ENCODE peak calls at places on chromosomes 13 and 19, in six cellular contexts. One of them, this sample, is unnamed.

GRCh38 chr13:37475966-37476365 is 122.6 kb downstream of the POSTN start:
- DNase-seq in B cell: no peak
- DNase-seq in anterior cingulate cortex: no peak
- DNase-seq in ACHN: no peak
- DNase-seq in EH: peak
- DNase-seq in activated T-helper 9 cell treated with anti-CD3 and anti-CD28 coated beads, Interleukin-2, amount 50 U/mL, for 16 hours: no peak
- DNase-seq in this sample: no peak

GRCh38 chr13:69579351-69579750 is 528.3 kb upstream of the ATXN8OS start:
- DNase-seq in B cell: no peak
- DNase-seq in anterior cingulate cortex: no peak
- DNase-seq in EH: no peak
- DNase-seq in activated T-helper 9 cell treated with anti-CD3 and anti-CD28 coated beads, Interleukin-2, amount 50 U/mL, for 16 hours: no peak
- DNase-seq in ACHN: peak
- DNase-seq in this sample: peak

GRCh38 chr19:44925114-44925891 is 10.9 kb downstream of the APOC1 start:
- DNase-seq in EH: peak
- DNase-seq in anterior cingulate cortex: peak
- DNase-seq in B cell: no peak
- DNase-seq in activated T-helper 9 cell treated with anti-CD3 and anti-CD28 coated beads, Interleukin-2, amount 50 U/mL, for 16 hours: no peak
- DNase-seq in ACHN: no peak
- DNase-seq in this sample: no peak

GRCh38 chr13:42594577-42595571 is 20.9 kb downstream of the TNFSF11 start:
- DNase-seq in anterior cingulate cortex: peak
- DNase-seq in B cell: no peak
- DNase-seq in ACHN: peak
- DNase-seq in EH: peak
- DNase-seq in activated T-helper 9 cell treated with anti-CD3 and anti-CD28 coated beads, Interleukin-2, amount 50 U/mL, for 16 hours: peak
- DNase-seq in this sample: peak

GRCh38 chr19:38478273-38478971 is 44.9 kb downstream of the RYR1 start:
- DNase-seq in activated T-helper 9 cell treated with anti-CD3 and anti-CD28 coated beads, Interleukin-2, amount 50 U/mL, for 16 hours: no peak
- DNase-seq in EH: peak
- DNase-seq in B cell: no peak
- DNase-seq in ACHN: peak
- DNase-seq in anterior cingulate cortex: no peak
- DNase-seq in this sample: no peak

GRCh38 chr13:91621161-91621560 is 222.7 kb downstream of the GPC5 start:
- DNase-seq in activated T-helper 9 cell treated with anti-CD3 and anti-CD28 coated beads, Interleukin-2, amount 50 U/mL, for 16 hours: no peak
- DNase-seq in anterior cingulate cortex: no peak
- DNase-seq in ACHN: no peak
- DNase-seq in EH: no peak
- DNase-seq in B cell: no peak
- DNase-seq in this sample: no peak

GRCh38 chr19:10270180-10270615 is 722 bp upstream of the ICAM1 start:
- DNase-seq in ACHN: no peak
- DNase-seq in EH: peak
- DNase-seq in anterior cingulate cortex: no peak
- DNase-seq in B cell: peak
- DNase-seq in activated T-helper 9 cell treated with anti-CD3 and anti-CD28 coated beads, Interleukin-2, amount 50 U/mL, for 16 hours: peak
- DNase-seq in this sample: no peak

GRCh38 chr19:33580026-33580644 is 41.6 kb upstream of the CHST8 start:
- DNase-seq in activated T-helper 9 cell treated with anti-CD3 and anti-CD28 coated beads, Interleukin-2, amount 50 U/mL, for 16 hours: no peak
- DNase-seq in B cell: no peak
- DNase-seq in anterior cingulate cortex: no peak
- DNase-seq in EH: no peak
- DNase-seq in ACHN: no peak
- DNase-seq in this sample: no peak

GRCh38 chr19:2631213-2631821 is 71.2 kb downstream of the GNG7 start:
- DNase-seq in B cell: no peak
- DNase-seq in anterior cingulate cortex: no peak
- DNase-seq in ACHN: no peak
- DNase-seq in EH: peak
- DNase-seq in activated T-helper 9 cell treated with anti-CD3 and anti-CD28 coated beads, Interleukin-2, amount 50 U/mL, for 16 hours: no peak
- DNase-seq in this sample: no peak

GRCh38 chr13:105255472-105255871 is 1280.0 kb downstream of the EFNB2 start:
- DNase-seq in B cell: no peak
- DNase-seq in anterior cingulate cortex: no peak
- DNase-seq in ACHN: no peak
- DNase-seq in EH: no peak
- DNase-seq in activated T-helper 9 cell treated with anti-CD3 and anti-CD28 coated beads, Interleukin-2, amount 50 U/mL, for 16 hours: no peak
- DNase-seq in this sample: no peak

GRCh38 chr19:16051254-16052025 is 24.9 kb upstream of the TPM4 start:
- DNase-seq in anterior cingulate cortex: no peak
- DNase-seq in ACHN: no peak
- DNase-seq in activated T-helper 9 cell treated with anti-CD3 and anti-CD28 coated beads, Interleukin-2, amount 50 U/mL, for 16 hours: no peak
- DNase-seq in EH: peak
- DNase-seq in B cell: no peak
- DNase-seq in this sample: no peak

GRCh38 chr19:7977021-7977722 is 28.3 kb downstream of the ELAVL1 start:
- DNase-seq in activated T-helper 9 cell treated with anti-CD3 and anti-CD28 coated beads, Interleukin-2, amount 50 U/mL, for 16 hours: no peak
- DNase-seq in anterior cingulate cortex: no peak
- DNase-seq in B cell: no peak
- DNase-seq in EH: no peak
- DNase-seq in ACHN: no peak
- DNase-seq in this sample: no peak

GRCh38 chr19:9586764-9587163 is 2.5 kb upstream of the ZNF121 start:
- DNase-seq in activated T-helper 9 cell treated with anti-CD3 and anti-CD28 coated beads, Interleukin-2, amount 50 U/mL, for 16 hours: peak
- DNase-seq in ACHN: peak
- DNase-seq in EH: peak
- DNase-seq in B cell: peak
- DNase-seq in anterior cingulate cortex: peak
- DNase-seq in this sample: peak

GRCh38 chr13:20664304-20664703 is 39.2 kb upstream of the IL17D start:
- DNase-seq in anterior cingulate cortex: no peak
- DNase-seq in ACHN: no peak
- DNase-seq in activated T-helper 9 cell treated with anti-CD3 and anti-CD28 coated beads, Interleukin-2, amount 50 U/mL, for 16 hours: no peak
- DNase-seq in B cell: no peak
- DNase-seq in EH: no peak
- DNase-seq in this sample: no peak

GRCh38 chr13:103078145-103078544 is 11.9 kb upstream of the SLC10A2 start:
- DNase-seq in ACHN: no peak
- DNase-seq in B cell: no peak
- DNase-seq in activated T-helper 9 cell treated with anti-CD3 and anti-CD28 coated beads, Interleukin-2, amount 50 U/mL, for 16 hours: no peak
- DNase-seq in EH: no peak
- DNase-seq in anterior cingulate cortex: no peak
- DNase-seq in this sample: no peak

GRCh38 chr13:37068962-37069361 is 9.5 kb upstream of the SUPT20H start:
- DNase-seq in activated T-helper 9 cell treated with anti-CD3 and anti-CD28 coated beads, Interleukin-2, amount 50 U/mL, for 16 hours: no peak
- DNase-seq in ACHN: peak
- DNase-seq in EH: peak
- DNase-seq in anterior cingulate cortex: no peak
- DNase-seq in B cell: no peak
- DNase-seq in this sample: no peak

GRCh38 chr13:47170971-47171370 is 274.1 kb upstream of the HTR2A start:
- DNase-seq in EH: no peak
- DNase-seq in anterior cingulate cortex: no peak
- DNase-seq in ACHN: no peak
- DNase-seq in activated T-helper 9 cell treated with anti-CD3 and anti-CD28 coated beads, Interleukin-2, amount 50 U/mL, for 16 hours: no peak
- DNase-seq in B cell: no peak
- DNase-seq in this sample: no peak

GRCh38 chr19:11377237-11377636 is 2.8 kb downstream of the SWSAP1 start:
- DNase-seq in B cell: no peak
- DNase-seq in EH: peak
- DNase-seq in activated T-helper 9 cell treated with anti-CD3 and anti-CD28 coated beads, Interleukin-2, amount 50 U/mL, for 16 hours: no peak
- DNase-seq in anterior cingulate cortex: no peak
- DNase-seq in ACHN: peak
- DNase-seq in this sample: no peak

GRCh38 chr13:22064854-22065646 is 394.2 kb downstream of the FGF9 start:
- DNase-seq in EH: no peak
- DNase-seq in ACHN: no peak
- DNase-seq in activated T-helper 9 cell treated with anti-CD3 and anti-CD28 coated beads, Interleukin-2, amount 50 U/mL, for 16 hours: no peak
- DNase-seq in B cell: no peak
- DNase-seq in anterior cingulate cortex: no peak
- DNase-seq in this sample: no peak

GRCh38 chr13:105165449-105166125 is 1369.9 kb downstream of the EFNB2 start:
- DNase-seq in EH: no peak
- DNase-seq in ACHN: no peak
- DNase-seq in activated T-helper 9 cell treated with anti-CD3 and anti-CD28 coated beads, Interleukin-2, amount 50 U/mL, for 16 hours: no peak
- DNase-seq in B cell: no peak
- DNase-seq in anterior cingulate cortex: no peak
- DNase-seq in this sample: no peak

GRCh38 chr13:41458187-41458938 is 1.0 kb downstream of the RGCC start:
- DNase-seq in anterior cingulate cortex: peak
- DNase-seq in B cell: peak
- DNase-seq in ACHN: no peak
- DNase-seq in activated T-helper 9 cell treated with anti-CD3 and anti-CD28 coated beads, Interleukin-2, amount 50 U/mL, for 16 hours: peak
- DNase-seq in EH: peak
- DNase-seq in this sample: no peak

GRCh38 chr13:109346060-109346459 is 440.3 kb downstream of the IRS2 start:
- DNase-seq in ACHN: no peak
- DNase-seq in anterior cingulate cortex: no peak
- DNase-seq in activated T-helper 9 cell treated with anti-CD3 and anti-CD28 coated beads, Interleukin-2, amount 50 U/mL, for 16 hours: no peak
- DNase-seq in EH: no peak
- DNase-seq in B cell: no peak
- DNase-seq in this sample: no peak

GRCh38 chr13:91405240-91405639 is 6.8 kb downstream of the GPC5 start:
- DNase-seq in activated T-helper 9 cell treated with anti-CD3 and anti-CD28 coated beads, Interleukin-2, amount 50 U/mL, for 16 hours: no peak
- DNase-seq in anterior cingulate cortex: no peak
- DNase-seq in ACHN: no peak
- DNase-seq in EH: no peak
- DNase-seq in B cell: no peak
- DNase-seq in this sample: no peak

GRCh38 chr13:72686766-72687165 is 40.7 kb downstream of the MZT1 start:
- DNase-seq in ACHN: no peak
- DNase-seq in EH: peak
- DNase-seq in anterior cingulate cortex: no peak
- DNase-seq in activated T-helper 9 cell treated with anti-CD3 and anti-CD28 coated beads, Interleukin-2, amount 50 U/mL, for 16 hours: no peak
- DNase-seq in B cell: no peak
- DNase-seq in this sample: no peak

GRCh38 chr13:99384468-99384867 is 77.3 kb upstream of the GPR183 start:
- DNase-seq in EH: no peak
- DNase-seq in activated T-helper 9 cell treated with anti-CD3 and anti-CD28 coated beads, Interleukin-2, amount 50 U/mL, for 16 hours: no peak
- DNase-seq in anterior cingulate cortex: no peak
- DNase-seq in ACHN: no peak
- DNase-seq in B cell: no peak
- DNase-seq in this sample: no peak

GRCh38 chr19:17855333-17856152 is 4.2 kb upstream of the RPL18A start:
- DNase-seq in B cell: peak
- DNase-seq in anterior cingulate cortex: peak
- DNase-seq in activated T-helper 9 cell treated with anti-CD3 and anti-CD28 coated beads, Interleukin-2, amount 50 U/mL, for 16 hours: peak
- DNase-seq in EH: peak
- DNase-seq in ACHN: peak
- DNase-seq in this sample: peak

GRCh38 chr13:113937497-113938140 is 36.3 kb downstream of the C13orf46 start:
- DNase-seq in activated T-helper 9 cell treated with anti-CD3 and anti-CD28 coated beads, Interleukin-2, amount 50 U/mL, for 16 hours: no peak
- DNase-seq in anterior cingulate cortex: no peak
- DNase-seq in B cell: no peak
- DNase-seq in EH: no peak
- DNase-seq in ACHN: no peak
- DNase-seq in this sample: no peak

GRCh38 chr13:45859682-45860081 is 8.1 kb upstream of the SIAH3 start:
- DNase-seq in ACHN: no peak
- DNase-seq in anterior cingulate cortex: no peak
- DNase-seq in EH: no peak
- DNase-seq in activated T-helper 9 cell treated with anti-CD3 and anti-CD28 coated beads, Interleukin-2, amount 50 U/mL, for 16 hours: no peak
- DNase-seq in B cell: no peak
- DNase-seq in this sample: no peak

GRCh38 chr19:51980116-51980736 is 6.4 kb downstream of the ZNF350 start:
- DNase-seq in ACHN: no peak
- DNase-seq in activated T-helper 9 cell treated with anti-CD3 and anti-CD28 coated beads, Interleukin-2, amount 50 U/mL, for 16 hours: no peak
- DNase-seq in anterior cingulate cortex: no peak
- DNase-seq in B cell: no peak
- DNase-seq in EH: no peak
- DNase-seq in this sample: no peak

GRCh38 chr19:29680447-29680846 is 15.2 kb downstream of the PLEKHF1 start:
- DNase-seq in ACHN: no peak
- DNase-seq in EH: no peak
- DNase-seq in B cell: peak
- DNase-seq in anterior cingulate cortex: peak
- DNase-seq in activated T-helper 9 cell treated with anti-CD3 and anti-CD28 coated beads, Interleukin-2, amount 50 U/mL, for 16 hours: peak
- DNase-seq in this sample: no peak

GRCh38 chr13:29140277-29140676 is 320.1 kb downstream of the MTUS2 start:
- DNase-seq in activated T-helper 9 cell treated with anti-CD3 and anti-CD28 coated beads, Interleukin-2, amount 50 U/mL, for 16 hours: no peak
- DNase-seq in EH: peak
- DNase-seq in B cell: no peak
- DNase-seq in ACHN: peak
- DNase-seq in anterior cingulate cortex: no peak
- DNase-seq in this sample: no peak

GRCh38 chr13:110226051-110226562 is 80.8 kb downstream of the COL4A1 start:
- DNase-seq in B cell: no peak
- DNase-seq in activated T-helper 9 cell treated with anti-CD3 and anti-CD28 coated beads, Interleukin-2, amount 50 U/mL, for 16 hours: no peak
- DNase-seq in EH: peak
- DNase-seq in anterior cingulate cortex: no peak
- DNase-seq in ACHN: no peak
- DNase-seq in this sample: no peak

GRCh38 chr19:8110931-8111330 is 38.5 kb downstream of the FBN3 start:
- DNase-seq in EH: no peak
- DNase-seq in activated T-helper 9 cell treated with anti-CD3 and anti-CD28 coated beads, Interleukin-2, amount 50 U/mL, for 16 hours: no peak
- DNase-seq in ACHN: no peak
- DNase-seq in B cell: no peak
- DNase-seq in anterior cingulate cortex: no peak
- DNase-seq in this sample: no peak

GRCh38 chr13:96053003-96053703 is at the start of gene UGGT2:
- DNase-seq in ACHN: peak
- DNase-seq in EH: peak
- DNase-seq in activated T-helper 9 cell treated with anti-CD3 and anti-CD28 coated beads, Interleukin-2, amount 50 U/mL, for 16 hours: no peak
- DNase-seq in B cell: peak
- DNase-seq in anterior cingulate cortex: peak
- DNase-seq in this sample: peak

GRCh38 chr13:101554420-101555125 is 102.1 kb downstream of the ITGBL1 start:
- DNase-seq in B cell: no peak
- DNase-seq in activated T-helper 9 cell treated with anti-CD3 and anti-CD28 coated beads, Interleukin-2, amount 50 U/mL, for 16 hours: no peak
- DNase-seq in anterior cingulate cortex: no peak
- DNase-seq in EH: peak
- DNase-seq in ACHN: no peak
- DNase-seq in this sample: no peak

GRCh38 chr19:55146078-55146647 is 2.8 kb downstream of the TNNT1 start:
- DNase-seq in ACHN: peak
- DNase-seq in B cell: no peak
- DNase-seq in anterior cingulate cortex: no peak
- DNase-seq in activated T-helper 9 cell treated with anti-CD3 and anti-CD28 coated beads, Interleukin-2, amount 50 U/mL, for 16 hours: no peak
- DNase-seq in EH: peak
- DNase-seq in this sample: peak

GRCh38 chr19:34732548-34733255 is 1.3 kb upstream of the ZNF181 start:
- DNase-seq in activated T-helper 9 cell treated with anti-CD3 and anti-CD28 coated beads, Interleukin-2, amount 50 U/mL, for 16 hours: no peak
- DNase-seq in ACHN: no peak
- DNase-seq in EH: no peak
- DNase-seq in anterior cingulate cortex: no peak
- DNase-seq in B cell: no peak
- DNase-seq in this sample: no peak

This sample was measured in LoVo.